ENCODE peak calls at places on chromosomes 12 and 14, in seven cellular contexts. I is sciatic nerve; D is naive thymus-derived CD8-positive, alpha-beta T cell; Q is B cell; M is naive B cell; E is T-cell; T is amniotic epithelial cell. K is an unnamed sample.

GRCh38 chr14:90409209-90409730 is 12.4 kb downstream of the CALM1 start:
- DNase-seq in E (no peak), Q (no peak), D (no peak), M (no peak), T (peak; percentile 94), I (no peak), K (peak; percentile 30)

GRCh38 chr14:69808919-69809808 is 12.1 kb upstream of the SLC10A1 start:
- DNase-seq in Q (no peak), T (no peak), D (no peak), I (no peak), M (no peak), E (no peak), K (no peak)

GRCh38 chr12:76055393-76055792 is 23.8 kb upstream of the PHLDA1 start:
- DNase-seq in D (no peak), I (no peak), M (no peak), Q (no peak), E (no peak), T (no peak), K (no peak)

GRCh38 chr12:58248599-58248998 is 307.2 kb downstream of the ATP23 start:
- DNase-seq in Q (no peak), E (no peak), M (no peak), I (no peak), D (no peak), T (no peak), K (no peak)

GRCh38 chr12:13530966-13531365 is 334.4 kb downstream of the EMP1 start:
- DNase-seq in M (no peak), Q (no peak), I (no peak), T (no peak), D (no peak), E (no peak), K (no peak)

GRCh38 chr12:54222609-54223008 is 33.8 kb upstream of the SMUG1 start:
- DNase-seq in I (no peak), Q (no peak), D (no peak), T (peak; percentile 96), E (no peak), M (no peak), K (no peak)

GRCh38 chr12:67632005-67632404 is 16.5 kb upstream of the DYRK2 start:
- DNase-seq in T (no peak), Q (no peak), M (no peak), D (no peak), E (no peak), I (no peak), K (no peak)

GRCh38 chr12:131511391-131511802 is 199.5 kb upstream of the SFSWAP start:
- DNase-seq in M (peak; percentile 38), D (peak; percentile 50), E (peak; percentile 37), I (no peak), Q (peak; percentile 68), T (no peak), K (no peak)

GRCh38 chr14:77955816-77956796 is 156.2 kb downstream of the ADCK1 start:
- DNase-seq in D (no peak), M (no peak), T (no peak), E (no peak), I (no peak), Q (no peak), K (no peak)

GRCh38 chr12:132284618-132285310 is 44.6 kb downstream of the GALNT9 start:
- DNase-seq in E (no peak), T (peak; percentile 17), D (no peak), I (no peak), Q (no peak), M (no peak), K (no peak)

GRCh38 chr12:124162151-124163110 is 132.5 kb upstream of the RFLNA start:
- DNase-seq in Q (no peak), D (no peak), I (no peak), M (no peak), E (no peak), T (no peak), K (no peak)

GRCh38 chr12:105820407-105821140 is 318.2 kb downstream of the NUAK1 start:
- DNase-seq in D (no peak), Q (no peak), T (peak; percentile 69), M (no peak), I (peak; percentile 62), E (no peak), K (no peak)

GRCh38 chr14:30656190-30656632 is 34.1 kb downstream of the SCFD1 start:
- DNase-seq in D (no peak), I (no peak), Q (peak; percentile 57), E (peak; percentile 9), M (peak; percentile 35), T (peak; percentile 45), K (peak; percentile 36)

GRCh38 chr14:50714452-50715073 is 46.5 kb upstream of the SAV1 start:
- DNase-seq in M (peak; percentile 35), E (no peak), T (peak; percentile 41), Q (peak; percentile 62), D (no peak), I (no peak), K (no peak)

GRCh38 chr12:13725049-13725448 is 256.4 kb downstream of the GRIN2B start:
- DNase-seq in Q (no peak), E (no peak), D (no peak), M (no peak), T (no peak), I (no peak), K (no peak)

GRCh38 chr12:52487211-52487610 is 5.8 kb downstream of the KRT6A start:
- DNase-seq in E (no peak), I (no peak), T (no peak), Q (no peak), D (no peak), M (no peak), K (no peak)

GRCh38 chr12:527241-527640 is 67.5 kb downstream of the B4GALNT3 start:
- DNase-seq in I (no peak), M (no peak), Q (no peak), T (no peak), D (no peak), E (no peak), K (no peak)

GRCh38 chr12:62543741-62544140 is 77.1 kb downstream of the MON2 start:
- DNase-seq in E (no peak), D (no peak), Q (no peak), I (no peak), M (no peak), T (no peak), K (no peak)

GRCh38 chr14:104037903-104038302 is 47.6 kb upstream of the ASPG start:
- DNase-seq in T (no peak), D (no peak), E (no peak), I (no peak), Q (no peak), M (no peak), K (no peak)

GRCh38 chr12:67377021-67377420 is 107.9 kb downstream of the CAND1 start:
- DNase-seq in D (no peak), E (no peak), T (no peak), I (no peak), M (no peak), Q (no peak), K (no peak)

GRCh38 chr12:30063435-30063945 is 279.7 kb upstream of the TMTC1 start:
- DNase-seq in I (no peak), D (no peak), M (no peak), T (no peak), E (no peak), Q (no peak), K (no peak)

GRCh38 chr12:82740129-82741000 is 53.7 kb downstream of the TMTC2 start:
- DNase-seq in I (no peak), E (no peak), D (no peak), T (peak; percentile 68), M (no peak), Q (no peak), K (no peak)

GRCh38 chr12:66113471-66113870 is 17.1 kb downstream of the LLPH start:
- DNase-seq in E (no peak), D (no peak), T (no peak), Q (no peak), M (no peak), I (no peak), K (no peak)

GRCh38 chr14:24310666-24311604 is at the start of gene LTB4R:
- DNase-seq in T (peak; percentile 68), Q (peak; percentile 88), M (peak; percentile 80), D (peak; percentile 67), I (peak; percentile 80), E (peak; percentile 77), K (no peak)

GRCh38 chr14:72788972-72789728 is 104.8 kb downstream of the DPF3 start:
- DNase-seq in M (no peak), I (no peak), T (peak; percentile 13), D (no peak), Q (peak; percentile 22), E (no peak), K (peak; percentile 76)

GRCh38 chr12:47990351-47991105 is 13.7 kb downstream of the COL2A1 start:
- DNase-seq in M (peak; percentile 87), T (peak; percentile 16), Q (peak; percentile 72), D (peak; percentile 60), E (peak; percentile 32), I (no peak), K (no peak)

GRCh38 chr12:46445093-46445492 is 72.5 kb upstream of the SLC38A2 start:
- DNase-seq in T (no peak), Q (no peak), D (no peak), E (no peak), I (no peak), M (no peak), K (no peak)

GRCh38 chr12:63400746-63401145 is 249.7 kb upstream of the AVPR1A start:
- DNase-seq in D (no peak), T (no peak), Q (no peak), M (no peak), E (no peak), I (no peak), K (peak; percentile 24)

K was measured in BE2C.